ENCODE peak calls at places on chromosomes 1 and 21, in ten cellular contexts. T is amygdala; L is HEK293T; B is kidney tubule cell; Y is stimulated activated CD8-positive, alpha-beta memory T cell treated with anti-CD3 and anti-CD28 coated beads, Interleukin-4, amount 100 ng/mL, for 4 hours; R is CD8-positive, alpha-beta memory T cell; D is osteocyte; M is activated T-helper 1 cell treated with anti-CD3 and anti-CD28 coated beads, Interleukin-12 subunit alpha, Interleukin-12 subunit beta, Interleukin-2, Interleukin-4 antibody, amounts not matched to agents 30 ng/mL and 10 ng/mL and 1 ng/mL, durations not matched to agents 14 hours and 24 hours and 36 hours; X is left ventricle myocardium inferior; V is MM.1S. N is an unnamed sample.

GRCh38 chr1:39418223-39418622 is 73.2 kb upstream of the BMP8A start:
- DNase-seq in R (no peak), V (no peak), Y (no peak), X (no peak), D (no peak), L (no peak), B (no peak), T (no peak), M (no peak), N (no peak)

GRCh38 chr1:203342192-203342940 is 8.6 kb downstream of the FMOD start:
- DNase-seq in X (peak), T (no peak), Y (no peak), L (peak), V (peak), B (peak), M (peak), D (no peak), R (no peak), N (peak)

GRCh38 chr1:157580179-157580827 is 17.6 kb downstream of the FCRL4 start:
- DNase-seq in B (peak), X (no peak), M (peak), D (no peak), R (no peak), V (peak), T (no peak), Y (no peak), L (peak), N (peak)

GRCh38 chr1:44826375-44827196 is 16.5 kb downstream of the PTCH2 start:
- DNase-seq in V (no peak), B (no peak), T (peak), R (no peak), D (no peak), X (peak), L (no peak), M (no peak), Y (no peak), N (no peak)

GRCh38 chr1:228664399-228664914 is 70.8 kb upstream of the RHOU start:
- DNase-seq in M (peak), L (peak), T (peak), R (peak), Y (peak), D (peak), B (peak), X (peak), V (peak), N (peak)

GRCh38 chr1:241391926-241392710 is 35.1 kb upstream of the RGS7 start:
- DNase-seq in T (no peak), Y (no peak), X (no peak), L (no peak), B (no peak), V (no peak), D (no peak), R (no peak), M (no peak), N (no peak)

GRCh38 chr1:22196041-22196440 is 53.1 kb upstream of the WNT4 start:
- DNase-seq in T (no peak), L (no peak), X (no peak), B (no peak), Y (no peak), M (no peak), D (no peak), V (no peak), R (no peak), N (no peak)

GRCh38 chr1:187617776-187618175 is 789.0 kb downstream of the PLA2G4A start:
- DNase-seq in L (no peak), B (no peak), Y (no peak), X (no peak), V (no peak), T (no peak), D (no peak), R (no peak), M (no peak), N (peak)

GRCh38 chr1:150364231-150365003 is 470 bp downstream of the RPRD2 start:
- DNase-seq in R (peak), L (peak), T (peak), Y (peak), V (peak), X (peak), D (peak), B (peak), M (peak), N (peak)

GRCh38 chr1:25529518-25530347 is 13.7 kb upstream of the LDLRAP1 start:
- DNase-seq in M (no peak), X (no peak), V (no peak), T (no peak), L (no peak), R (no peak), D (no peak), Y (no peak), B (no peak), N (no peak)

GRCh38 chr1:107510347-107510746 is 369.5 kb downstream of the NTNG1 start:
- DNase-seq in M (no peak), R (no peak), B (no peak), Y (no peak), X (no peak), V (no peak), L (no peak), T (no peak), D (no peak), N (no peak)

GRCh38 chr1:92910081-92910480 is 51.2 kb downstream of the DIPK1A start:
- DNase-seq in T (no peak), X (no peak), Y (no peak), D (no peak), V (no peak), R (no peak), M (no peak), B (no peak), L (no peak), N (no peak)

GRCh38 chr1:6162773-6163172 is 17.3 kb downstream of the CHD5 start:
- DNase-seq in X (no peak), B (no peak), L (peak), Y (no peak), R (no peak), M (no peak), V (no peak), D (no peak), T (no peak), N (no peak)

GRCh38 chr1:3170566-3171453 is 101.8 kb downstream of the PRDM16 start:
- DNase-seq in M (no peak), B (peak), L (peak), T (peak), V (peak), R (no peak), X (peak), D (no peak), Y (no peak), N (peak)

GRCh38 chr21:29481641-29482040 is 182.9 kb downstream of the BACH1 start:
- DNase-seq in L (no peak), R (no peak), T (no peak), Y (no peak), X (no peak), M (no peak), B (peak), D (no peak), V (no peak), N (peak)

GRCh38 chr1:185444651-185445050 is 127.6 kb upstream of the IVNS1ABP start:
- DNase-seq in T (no peak), Y (no peak), D (no peak), L (no peak), V (no peak), B (no peak), M (no peak), X (no peak), R (no peak), N (no peak)

GRCh38 chr1:57411262-57411661 is 12.6 kb downstream of the DAB1 start:
- DNase-seq in B (peak), L (no peak), R (no peak), M (no peak), T (no peak), Y (no peak), V (peak), X (no peak), D (no peak), N (peak)

GRCh38 chr21:46081862-46082637 is 15.9 kb upstream of the COL6A2 start:
- DNase-seq in T (no peak), L (no peak), Y (no peak), R (peak), V (no peak), D (peak), B (no peak), X (no peak), M (no peak), N (no peak)

GRCh38 chr1:6271001-6271400 is 10.1 kb upstream of the GPR153 start:
- DNase-seq in Y (no peak), T (no peak), X (no peak), R (no peak), L (no peak), V (no peak), B (no peak), M (no peak), D (no peak), N (no peak)

GRCh38 chr1:218459878-218460277 is 114.7 kb downstream of the TGFB2 start:
- DNase-seq in Y (no peak), L (peak), T (no peak), M (no peak), R (no peak), B (peak), X (no peak), V (peak), D (no peak), N (peak)

GRCh38 chr1:11727119-11727518 is 8.8 kb upstream of the AGTRAP start:
- DNase-seq in L (no peak), M (no peak), X (no peak), D (no peak), B (no peak), T (no peak), R (no peak), V (no peak), Y (no peak), N (no peak)

GRCh38 chr1:243253927-243254232 is 1.2 kb downstream of the CEP170 start:
- DNase-seq in L (no peak), Y (no peak), M (no peak), R (no peak), V (peak), T (no peak), X (no peak), B (no peak), D (no peak), N (no peak)

GRCh38 chr1:200211157-200211556 is 183.6 kb downstream of the NR5A2 start:
- DNase-seq in Y (no peak), V (no peak), R (no peak), B (peak), X (no peak), L (no peak), T (no peak), D (no peak), M (no peak), N (no peak)

GRCh38 chr1:155938220-155938627 is 3.2 kb upstream of the RXFP4 start:
- DNase-seq in L (peak), M (peak), B (peak), T (peak), X (no peak), R (no peak), D (no peak), Y (no peak), V (peak), N (peak)

GRCh38 chr1:183467687-183468086 is 4.6 kb upstream of the SMG7 start:
- DNase-seq in Y (no peak), D (no peak), V (no peak), B (peak), X (no peak), R (no peak), L (no peak), T (no peak), M (no peak), N (no peak)

GRCh38 chr1:208108646-208109330 is 135.4 kb downstream of the PLXNA2 start:
- DNase-seq in Y (no peak), T (no peak), L (no peak), B (no peak), X (no peak), V (no peak), R (no peak), M (no peak), D (no peak), N (no peak)

GRCh38 chr21:34517491-34518245 is 5.7 kb upstream of the KCNE1 start:
- DNase-seq in D (no peak), L (no peak), B (peak), T (no peak), Y (no peak), X (no peak), R (no peak), V (peak), M (peak), N (no peak)

GRCh38 chr1:147171399-147172167 is 687 bp downstream of the PRKAB2 start:
- DNase-seq in Y (no peak), X (no peak), R (no peak), L (peak), M (no peak), T (peak), D (no peak), B (peak), V (peak), N (peak)

GRCh38 chr1:20426923-20427322 is 59.1 kb downstream of the CAMK2N1 start:
- DNase-seq in T (no peak), B (peak), X (no peak), R (no peak), D (no peak), Y (no peak), M (peak), L (no peak), V (no peak), N (peak)

GRCh38 chr1:94110021-94110761 is 10.8 kb downstream of the ABCA4 start:
- DNase-seq in D (no peak), R (no peak), X (no peak), M (no peak), T (no peak), B (no peak), V (no peak), L (no peak), Y (no peak), N (no peak)

GRCh38 chr1:18884419-18884717 is 18.0 kb downstream of the ALDH4A1 start:
- DNase-seq in M (no peak), R (no peak), V (no peak), T (no peak), B (no peak), X (no peak), Y (no peak), L (no peak), D (no peak), N (no peak)

GRCh38 chr1:54500030-54500389 is 48.0 kb upstream of the ACOT11 start:
- DNase-seq in R (no peak), D (no peak), T (no peak), L (no peak), V (no peak), M (no peak), B (no peak), X (no peak), Y (no peak), N (no peak)

GRCh38 chr1:51968632-51969031 is 21.9 kb downstream of the RAB3B start:
- DNase-seq in R (no peak), V (no peak), L (no peak), B (no peak), X (no peak), M (no peak), T (no peak), Y (no peak), D (no peak), N (no peak)

GRCh38 chr1:66624412-66625060 is 90.6 kb downstream of the SGIP1 start:
- DNase-seq in D (no peak), T (no peak), R (no peak), Y (no peak), V (no peak), X (no peak), M (no peak), B (peak), L (no peak), N (peak)

GRCh38 chr1:95201905-95202304 is 32.1 kb upstream of the RWDD3 start:
- DNase-seq in T (no peak), D (no peak), V (no peak), Y (no peak), B (no peak), M (no peak), X (no peak), L (no peak), R (no peak), N (no peak)

GRCh38 chr1:185045793-185046441 is 559 bp downstream of the RNF2 start:
- DNase-seq in M (peak), V (peak), B (peak), X (no peak), Y (no peak), T (no peak), L (peak), D (no peak), R (no peak), N (peak)

GRCh38 chr21:38679531-38679930 is 126.2 kb upstream of the ETS2 start:
- DNase-seq in D (no peak), L (no peak), Y (no peak), M (no peak), B (peak), V (peak), T (no peak), X (no peak), R (no peak), N (peak)

N was measured in myocyte.